ENCODE peak calls at places on chromosome 22, in five cellular contexts. U is DMS153, F is SIG-M5, T is iPS-NIHi11, G is GOT3. P is an unnamed sample.

GRCh38 chr22:30893434-30894370 is 74.9 kb downstream of the MORC2 start:
- DNase-seq in U (no peak), F (no peak), T (no peak), G (no peak), P (no peak)

GRCh38 chr22:42202048-42202447 is 68.4 kb downstream of the TCF20 start:
- DNase-seq in U (no peak), F (no peak), T (no peak), G (no peak), P (no peak)

GRCh38 chr22:46655861-46656608 is 35.8 kb downstream of the GRAMD4 start:
- DNase-seq in U (no peak), F (no peak), T (no peak), G (no peak), P (no peak)

GRCh38 chr22:27848005-27848404 is 46.4 kb upstream of the MN1 start:
- DNase-seq in U (no peak), F (no peak), T (no peak), G (no peak), P (no peak)

GRCh38 chr22:37912171-37912570 is 6.1 kb downstream of the MICALL1 start:
- DNase-seq in U (no peak), F (no peak), T (no peak), G (no peak), P (no peak)

GRCh38 chr22:17366830-17367229 is 2.4 kb upstream of the CECR2 start:
- DNase-seq in U (peak), F (no peak), T (peak), G (no peak), P (peak)

GRCh38 chr22:17576475-17576874 is 13.2 kb downstream of the SLC25A18 start:
- DNase-seq in U (no peak), F (no peak), T (peak), G (no peak), P (no peak)

GRCh38 chr22:17627961-17628303 is 617 bp downstream of the ATP6V1E1 start:
- DNase-seq in U (no peak), F (no peak), T (no peak), G (no peak), P (no peak)

GRCh38 chr22:47297261-47298016 is 535.0 kb downstream of the TBC1D22A start:
- DNase-seq in U (no peak), F (no peak), T (no peak), G (no peak), P (no peak)

GRCh38 chr22:37235897-37236607 is 8.0 kb downstream of the RAC2 start:
- DNase-seq in U (no peak), F (no peak), T (no peak), G (no peak), P (no peak)

GRCh38 chr22:35568751-35569725 is 28.4 kb downstream of the RASD2 start:
- DNase-seq in U (no peak), F (no peak), T (no peak), G (no peak), P (no peak)

GRCh38 chr22:21985214-21985613 is 2.6 kb upstream of the TOP3B start:
- DNase-seq in U (no peak), F (no peak), T (no peak), G (no peak), P (no peak)

GRCh38 chr22:38440747-38441350 is 14.2 kb downstream of the KCNJ4 start:
- DNase-seq in U (no peak), F (no peak), T (no peak), G (no peak), P (no peak)

GRCh38 chr22:24486501-24486921 is 8.6 kb upstream of the UPB1 start:
- DNase-seq in U (no peak), F (no peak), T (no peak), G (no peak), P (no peak)

GRCh38 chr22:29353860-29354259 is 34.5 kb downstream of the AP1B1 start:
- DNase-seq in U (no peak), F (no peak), T (no peak), G (no peak), P (no peak)